ENCODE peak calls at places on chromosomes 13 and 19, in seven cellular contexts. D, G, X, E, L, W and B are unnamed samples.
A peak's percentile ranks its signal among the peaks of the same experiment; 100 is the strongest.

GRCh38 chr19:18893573-18894253 is 2.2 kb downstream of the CERS1 start:
- DNase-seq in D (no peak), G (no peak), X (no peak), E (no peak), L (no peak), W (no peak), B (no peak)

GRCh38 chr13:51494151-51494550 is 41.3 kb upstream of the INTS6 start:
- DNase-seq in D (peak; percentile 29), G (peak; percentile 16), X (no peak), E (peak; percentile 61), L (no peak), W (no peak), B (peak; percentile 67)

GRCh38 chr13:110444226-110444653 is 117.3 kb downstream of the RAB20 start:
- DNase-seq in D (peak; percentile 45), G (peak; percentile 49), X (no peak), E (peak; percentile 61), L (no peak), W (no peak), B (peak; percentile 89)

GRCh38 chr19:7534531-7534980 is 961 bp upstream of the PNPLA6 start:
- DNase-seq in D (peak; percentile 76), G (peak; percentile 83), X (peak; percentile 70), E (peak; percentile 82), L (peak; percentile 56), W (peak; percentile 88), B (peak; percentile 70)

GRCh38 chr13:70959376-70959775 is 851.1 kb upstream of the KLHL1 start:
- DNase-seq in D (no peak), G (no peak), X (no peak), E (no peak), L (no peak), W (no peak), B (peak; percentile 2)

GRCh38 chr13:34179481-34179880 is 361.5 kb downstream of the RFC3 start:
- DNase-seq in D (peak; percentile 23), G (no peak), X (no peak), E (peak; percentile 30), L (no peak), W (peak; percentile 67), B (peak; percentile 51)

GRCh38 chr19:16074488-16075365 is 1.6 kb upstream of the TPM4 start:
- DNase-seq in D (no peak), G (no peak), X (no peak), E (no peak), L (no peak), W (peak; percentile 45), B (no peak)

GRCh38 chr13:46348976-46349375 is 38.1 kb downstream of the RUBCNL start:
- DNase-seq in D (no peak), G (no peak), X (no peak), E (no peak), L (no peak), W (no peak), B (no peak)

GRCh38 chr19:58330458-58330857 is 3.7 kb downstream of the ZSCAN22 start:
- DNase-seq in D (peak; percentile 78), G (peak; percentile 70), X (no peak), E (peak; percentile 81), L (no peak), W (no peak), B (peak; percentile 71)

GRCh38 chr13:34011552-34012085 is 193.7 kb downstream of the RFC3 start:
- DNase-seq in D (no peak), G (no peak), X (no peak), E (no peak), L (no peak), W (no peak), B (no peak)

GRCh38 chr13:97341135-97341534 is 92.8 kb upstream of the RAP2A start:
- DNase-seq in D (no peak), G (no peak), X (no peak), E (no peak), L (no peak), W (no peak), B (no peak)

GRCh38 chr19:50564229-50565105 is 3.8 kb downstream of the LRRC4B start:
- DNase-seq in D (no peak), G (no peak), X (no peak), E (no peak), L (no peak), W (peak; percentile 52), B (no peak)

GRCh38 chr19:55678121-55678671 is 3.2 kb downstream of the EPN1 start:
- DNase-seq in D (no peak), G (no peak), X (no peak), E (no peak), L (no peak), W (no peak), B (no peak)

GRCh38 chr19:30122431-30122830 is 180.4 kb downstream of the URI1 start:
- DNase-seq in D (no peak), G (no peak), X (no peak), E (no peak), L (no peak), W (no peak), B (no peak)

GRCh38 chr13:53045110-53045509 is 16.5 kb downstream of the OLFM4 start:
- DNase-seq in D (peak; percentile 1), G (no peak), X (no peak), E (no peak), L (no peak), W (no peak), B (peak; percentile 1)

GRCh38 chr13:88107486-88108044 is 436.4 kb downstream of the SLITRK5 start:
- DNase-seq in D (no peak), G (no peak), X (no peak), E (no peak), L (no peak), W (no peak), B (no peak)

GRCh38 chr13:27770809-27771208 is 21.5 kb upstream of the GSX1 start:
- DNase-seq in D (peak; percentile 23), G (peak; percentile 13), X (no peak), E (peak; percentile 19), L (no peak), W (peak; percentile 76), B (peak; percentile 44)

GRCh38 chr13:23319915-23320224 is 113.6 kb downstream of the SACS start:
- DNase-seq in D (no peak), G (no peak), X (no peak), E (no peak), L (no peak), W (no peak), B (no peak)

GRCh38 chr13:23323946-23324709 is 109.4 kb downstream of the SACS start:
- DNase-seq in D (peak; percentile 14), G (no peak), X (no peak), E (no peak), L (no peak), W (peak; percentile 54), B (no peak)

GRCh38 chr13:23321534-23322241 is 111.8 kb downstream of the SACS start:
- DNase-seq in D (peak; percentile 95), G (peak; percentile 84), X (peak; percentile 63), E (peak; percentile 91), L (peak; percentile 81), W (no peak), B (peak; percentile 97)

GRCh38 chr13:23322353-23323336 is 110.9 kb downstream of the SACS start:
- DNase-seq in D (no peak), G (no peak), X (no peak), E (no peak), L (no peak), W (no peak), B (no peak)

GRCh38 chr13:23320926-23321533 is 112.5 kb downstream of the SACS start:
- DNase-seq in D (no peak), G (no peak), X (no peak), E (no peak), L (no peak), W (no peak), B (no peak)
- H3K4me3 ChIP-seq in D (no peak overlapping the region), G (no peak overlapping the region), X (peak overlapping the region; percentile 60), E (peak overlapping the region; percentile 55), L (no peak overlapping the region), W (no peak overlapping the region), B (no peak overlapping the region)

GRCh38 chr13:81395368-81395767 is 1054.4 kb upstream of the SPRY2 start:
- DNase-seq in D (no peak), G (no peak), X (no peak), E (no peak), L (no peak), W (peak; percentile 73), B (peak; percentile 4)

GRCh38 chr13:81394605-81395004 is 1053.7 kb upstream of the SPRY2 start:
- DNase-seq in D (no peak), G (no peak), X (no peak), E (no peak), L (no peak), W (no peak), B (no peak)

GRCh38 chr13:81393686-81394085 is 1052.8 kb upstream of the SPRY2 start:
- DNase-seq in D (no peak), G (no peak), X (no peak), E (no peak), L (no peak), W (peak; percentile 55), B (no peak)

GRCh38 chr13:81396172-81396571 is 1055.2 kb upstream of the SPRY2 start:
- DNase-seq in D (no peak), G (no peak), X (no peak), E (no peak), L (no peak), W (no peak), B (no peak)

GRCh38 chr13:81393110-81393509 is 1052.2 kb upstream of the SPRY2 start:
- DNase-seq in D (no peak), G (no peak), X (no peak), E (no peak), L (no peak), W (no peak), B (no peak)
- TF ChIP-seq CTCF in D (no peak), G (no peak), X (no peak), E (no peak), L (no peak), W (no peak), B (no peak)

DNA sequence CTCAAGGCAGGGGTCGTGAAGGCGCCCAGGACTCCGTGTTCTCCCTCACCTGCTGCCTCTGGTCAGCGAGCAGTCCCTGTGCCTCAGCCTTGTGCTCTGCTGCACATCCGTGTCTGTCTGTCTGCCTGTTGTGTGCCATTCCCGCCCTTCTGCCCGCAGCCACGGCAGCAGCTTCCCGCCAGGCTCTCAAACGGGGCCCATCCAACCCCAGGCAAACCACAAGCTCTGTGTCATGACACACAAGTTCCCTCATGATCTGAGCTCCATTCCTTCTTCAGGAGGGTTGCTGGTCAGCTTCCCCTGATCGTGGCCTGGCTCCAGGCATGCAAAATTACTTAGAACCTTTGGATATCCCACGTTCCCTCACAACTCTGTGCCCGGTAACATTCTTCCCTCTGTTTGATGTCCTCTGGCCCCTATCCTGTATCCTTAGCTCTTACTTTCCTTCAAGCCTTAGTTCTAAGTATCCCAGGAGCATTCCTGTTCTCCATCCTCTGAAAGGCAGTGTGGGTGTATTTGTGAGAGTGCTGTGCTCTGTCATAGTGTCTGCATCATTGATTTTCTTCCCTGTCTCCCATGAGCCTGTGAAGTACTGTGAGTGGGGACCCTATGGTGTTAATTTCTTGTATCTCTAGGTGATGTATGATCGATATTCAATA is 3.2 kb downstream of the GPR183 start:
- DNase-seq in D (no peak), G (no peak), X (no peak), E (no peak), L (no peak), W (no peak), B (no peak)
- H3K4me3 ChIP-seq in D (no peak overlapping the region), G (no peak overlapping the region), X (peak overlapping the region; percentile 58), E (no peak overlapping the region), L (no peak overlapping the region), W (no peak overlapping the region), B (no peak overlapping the region)

DNA sequence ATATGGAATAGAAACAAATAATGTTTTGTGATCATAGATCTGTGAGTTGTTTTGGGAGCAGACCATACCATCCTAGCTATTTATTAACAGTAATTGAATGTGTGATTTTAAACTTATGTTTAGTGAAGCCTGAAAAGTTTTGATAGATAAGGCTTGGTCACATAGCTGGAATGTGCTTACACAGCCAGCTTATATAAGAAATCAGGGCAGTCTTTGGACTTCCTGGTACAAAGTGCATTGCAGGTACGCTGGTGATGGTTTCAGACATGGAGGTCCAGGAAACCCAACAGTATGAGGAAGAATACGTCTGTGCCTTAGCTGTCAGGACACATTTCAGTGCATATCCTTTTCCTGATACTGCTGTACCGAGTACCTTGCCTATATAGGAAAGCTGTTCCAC is 2316.2 kb upstream of the PCDH20 start:
- DNase-seq in D (no peak), G (no peak), X (no peak), E (no peak), L (no peak), W (no peak), B (no peak)
- TF ChIP-seq CTCF in D (no peak), G (no peak), X (no peak), E (no peak), L (no peak), W (no peak), B (no peak)